ENCODE peak calls at places on chromosome 18, in four cellular contexts. K, T, V and Y are unnamed samples. For H3K27me3, the result is how much of the 10 kb centered on the place peaks cover.

GRCh38 chr18:29184654-29185053 is 1007.7 kb upstream of the CDH2 start:
- DNase-seq in K (peak), T (no peak), V (no peak), Y (no peak)

GRCh38 chr18:34153711-34154110 is 71.0 kb downstream of the NOL4 start:
- DNase-seq in K (peak), V (peak), T (no peak), Y (no peak)

GRCh38 chr18:72772916-72773315 is 94.9 kb downstream of the NETO1 start:
- DNase-seq in K (no peak), V (no peak), T (no peak), Y (no peak)

GRCh38 chr18:23981369-23981768 is 33.2 kb upstream of the TTC39C start:
- DNase-seq in V (peak), K (no peak), T (no peak), Y (no peak)

GRCh38 chr18:23694642-23695430 is 5.6 kb downstream of the LAMA3 start:
- DNase-seq in V (no peak), T (no peak), K (no peak), Y (no peak)

GRCh38 chr18:67651438-67651837 is 134.9 kb upstream of the DSEL start:
- DNase-seq in K (no peak), V (no peak), T (no peak), Y (no peak)

GRCh38 chr18:46677609-46678470 is 20.8 kb upstream of the LOXHD1 start:
- DNase-seq in V (no peak), K (no peak), T (no peak), Y (peak)

GRCh38 chr18:53544926-53545325 is 679.5 kb downstream of the MBD2 start:
- DNase-seq in T (no peak), K (no peak), V (no peak), Y (no peak)

GRCh38 chr18:24502621-24503020 is 42.2 kb downstream of the HRH4 start:
- DNase-seq in T (no peak), V (no peak), K (no peak), Y (no peak)

GRCh38 chr18:46421973-46422551 is 235.0 kb downstream of the LOXHD1 start:
- DNase-seq in K (no peak), T (no peak), V (no peak), Y (no peak)

GRCh38 chr18:46725310-46725709 is 31.5 kb downstream of the ST8SIA5 start:
- DNase-seq in T (no peak), K (no peak), V (no peak), Y (no peak)

GRCh38 chr18:57666818-57667497 is 45.3 kb upstream of the NARS1 start:
- DNase-seq in V (no peak), K (peak), T (peak), Y (no peak)

GRCh38 chr18:69636529-69637301 is 236.0 kb downstream of the DOK6 start:
- DNase-seq in K (no peak), T (no peak), V (no peak), Y (no peak)

GRCh38 chr18:58146099-58146498 is 102.1 kb downstream of the NEDD4L start:
- DNase-seq in T (no peak), K (no peak), V (no peak), Y (no peak)

GRCh38 chr18:52408800-52409302 is 68.9 kb downstream of the DCC start:
- DNase-seq in K (no peak), V (no peak), T (no peak), Y (no peak)

GRCh38 chr18:51110073-51110797 is 80.2 kb downstream of the SMAD4 start:
- DNase-seq in K (peak), V (no peak), T (peak), Y (peak)

GRCh38 chr18:74255022-74255658 is 36.6 kb downstream of the CYB5A start:
- DNase-seq in T (no peak), K (peak), V (no peak), Y (no peak)

GRCh38 chr18:31041346-31042067 is 1.0 kb downstream of the DSC3 start:
- DNase-seq in T (no peak), K (no peak), V (no peak), Y (no peak)

GRCh38 chr18:35127201-35127600 is 86.0 kb downstream of the MAPRE2 start:
- DNase-seq in K (peak), V (no peak), T (no peak), Y (no peak)

GRCh38 chr18:48621240-48621639 is 82.4 kb downstream of the CTIF start:
- DNase-seq in T (no peak), V (no peak), K (peak), Y (peak)

GRCh38 chr18:56148373-56148772 is 490.0 kb downstream of the TXNL1 start:
- DNase-seq in K (peak), T (no peak), V (no peak), Y (peak)

GRCh38 chr18:10546557-10547300 is 20.9 kb downstream of the NAPG start:
- DNase-seq in V (no peak), K (no peak), T (no peak), Y (no peak)

GRCh38 chr18:72584787-72585186 is 40.6 kb upstream of the CBLN2 start:
- DNase-seq in T (no peak), K (no peak), V (no peak), Y (no peak)

GRCh38 chr18:33761363-33761762 is 183.3 kb downstream of the ASXL3 start:
- DNase-seq in T (no peak), K (peak), V (no peak), Y (no peak)

GRCh38 chr18:9992988-9993845 is 79.4 kb downstream of the VAPA start:
- DNase-seq in V (no peak), T (no peak), K (no peak), Y (no peak)

GRCh38 chr18:46184296-46185080 is 80.3 kb downstream of the HAUS1 start:
- DNase-seq in V (no peak), T (no peak), K (no peak), Y (no peak)

GRCh38 chr18:55233850-55234249 is 274.6 kb upstream of the CCDC68 start:
- DNase-seq in V (no peak), T (no peak), K (peak), Y (no peak)

GRCh38 chr18:24672165-24672950 is 211.9 kb downstream of the HRH4 start:
- DNase-seq in V (no peak), T (no peak), K (peak), Y (no peak)

GRCh38 chr18:67410671-67411070 is 105.8 kb downstream of the DSEL start:
- DNase-seq in K (peak), V (no peak), T (no peak), Y (peak)

GRCh38 chr18:79770501-79770815 is 27.3 kb upstream of the KCNG2 start:
- DNase-seq in K (no peak), V (no peak), T (no peak), Y (no peak)

GRCh38 chr18:43159091-43159490 is 43.6 kb upstream of the RIT2 start:
- DNase-seq in T (no peak), V (no peak), K (no peak), Y (peak)

GRCh38 chr18:54119524-54120019 is 104.9 kb downstream of the MBD2 start:
- DNase-seq in T (no peak), K (peak), V (peak), Y (no peak)

GRCh38 chr18:51279367-51279984 is 82.0 kb upstream of the MEX3C start:
- DNase-seq in V (peak), T (no peak), K (no peak), Y (no peak)

GRCh38 chr18:62715439-62715792 is at the start of gene PHLPP1:
- DNase-seq in T (no peak), V (no peak), K (no peak), Y (no peak)

GRCh38 chr18:46831434-46831833 is 74.6 kb upstream of the ST8SIA5 start:
- DNase-seq in K (no peak), V (no peak), T (no peak), Y (no peak)

GRCh38 chr18:79964330-79965118 is at the start of gene HSBP1L1:
- DNase-seq in V (no peak), K (no peak), T (no peak), Y (no peak)

GRCh38 chr18:7454429-7454828 is 112.7 kb upstream of the PTPRM start:
- DNase-seq in V (no peak), K (no peak), T (no peak), Y (no peak)

DNA sequence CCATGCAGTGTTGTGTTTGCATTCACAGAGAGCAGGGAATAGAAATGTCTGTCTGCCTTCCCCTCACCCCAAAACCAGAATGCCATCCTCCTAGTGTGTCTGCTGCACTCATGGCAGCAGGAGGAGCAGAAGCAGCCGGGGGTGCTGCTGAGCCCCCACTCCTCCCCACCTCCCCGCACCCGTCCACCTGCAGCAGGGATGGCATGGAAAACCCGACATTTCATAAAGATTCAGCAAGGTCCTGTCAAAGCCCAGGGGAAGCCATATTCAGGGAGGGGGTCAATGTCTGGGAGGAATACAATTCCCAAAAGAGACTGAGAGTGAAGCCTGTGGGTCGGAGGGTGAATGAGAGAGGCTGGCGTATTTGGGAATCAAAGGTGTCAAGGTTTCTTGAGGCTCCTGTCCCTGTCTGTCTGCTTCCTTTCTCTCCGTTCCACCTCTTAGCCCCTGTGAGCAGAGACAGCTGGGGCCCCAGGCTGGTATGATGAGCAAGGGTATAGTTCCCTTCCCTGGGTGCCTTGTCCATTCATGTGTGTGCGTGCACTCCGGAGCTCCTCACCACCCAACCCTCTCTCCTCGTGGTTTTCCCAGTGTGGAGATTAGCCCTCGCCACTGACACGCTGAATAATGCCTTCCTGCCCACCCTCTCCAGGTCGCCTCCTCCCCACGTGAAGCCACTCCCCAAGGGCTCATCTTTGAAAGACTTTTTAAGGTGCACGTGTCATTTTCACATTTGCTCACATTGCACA is 133.5 kb upstream of the ZNF236 start:
- DNase-seq in T (no peak), K (no peak), V (no peak), Y (no peak)
- H3K27me3 ChIP-seq in T (under half), K (under half), V (under half), Y (under half)

GRCh38 chr18:42100917-42101316 is 145.9 kb downstream of the PIK3C3 start:
- DNase-seq in K (no peak), V (no peak), T (no peak), Y (no peak)

GRCh38 chr18:42092848-42093247 is 137.8 kb downstream of the PIK3C3 start:
- DNase-seq in V (no peak), T (no peak), K (no peak), Y (no peak)

GRCh38 chr18:42094875-42095274 is 139.8 kb downstream of the PIK3C3 start:
- DNase-seq in K (no peak), T (no peak), V (no peak), Y (no peak)

DNA sequence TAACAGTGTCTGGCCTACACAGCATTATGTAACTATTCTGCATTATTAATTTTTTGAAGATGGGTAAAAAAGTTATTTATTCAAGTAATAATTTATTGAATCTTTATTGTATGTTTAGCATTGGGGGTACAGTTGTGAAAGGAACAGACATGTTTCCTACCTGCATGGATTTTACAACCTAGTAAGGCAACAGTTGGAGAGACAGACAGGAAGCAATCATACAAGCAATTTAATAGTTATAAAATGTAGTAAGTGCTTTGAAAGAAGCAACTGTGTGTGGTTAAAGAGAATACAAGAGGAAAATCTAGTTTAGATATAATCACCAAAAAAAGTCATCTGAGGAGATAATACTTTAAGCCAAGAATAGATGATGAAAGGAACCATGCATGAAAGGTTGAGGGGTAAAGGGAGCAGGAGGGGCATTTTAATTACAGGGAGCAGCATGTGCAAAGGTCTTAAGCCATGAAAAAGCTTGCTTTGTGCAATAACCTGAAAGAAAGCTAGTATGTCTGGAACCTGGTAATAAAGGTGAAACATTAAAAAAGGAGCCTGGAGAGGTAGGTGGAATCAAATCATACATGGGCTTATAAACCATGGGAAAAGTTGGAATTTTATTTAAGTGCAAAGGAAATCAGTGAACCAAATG is 140.8 kb downstream of the PIK3C3 start:
- DNase-seq in K (no peak), V (no peak), T (no peak), Y (no peak)
- H3K4me3 ChIP-seq in K (no peak), V (no peak), T (no peak), Y (no peak)

GRCh38 chr18:5275872-5276271 is 19.7 kb downstream of the ZBTB14 start:
- DNase-seq in V (no peak), T (no peak), K (no peak), Y (no peak)
- H3K27me3 ChIP-seq in V (under half), T (under half), K (under half), Y (under half)

DNA sequence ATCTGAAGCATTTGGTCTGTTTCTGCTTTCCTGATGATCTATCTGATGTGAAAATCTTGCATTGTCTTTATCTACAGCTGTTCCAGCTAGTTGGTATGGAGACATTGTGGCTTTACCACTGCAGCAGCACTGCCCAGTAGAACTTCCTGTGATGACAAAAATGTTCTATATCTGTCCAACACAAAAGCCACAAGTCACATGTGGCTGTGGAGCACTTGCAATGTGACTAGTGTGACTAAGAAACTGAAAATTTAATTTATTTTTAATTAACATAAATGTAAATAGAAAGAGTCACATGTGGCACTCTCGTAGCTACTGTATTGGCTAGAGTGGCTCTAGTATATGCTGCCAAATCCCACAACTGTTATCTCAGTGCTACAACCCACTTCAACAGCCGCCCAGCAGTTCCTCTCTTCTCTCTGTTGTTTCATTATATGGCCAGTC is 425.7 kb downstream of the SETBP1 start:
- DNase-seq in K (no peak), T (no peak), V (peak), Y (no peak)
- H3K4me3 ChIP-seq in K (no peak), T (no peak), V (no peak), Y (no peak)

GRCh38 chr18:26654173-26655009 is 106.0 kb upstream of the KCTD1 start:
- DNase-seq in V (no peak), T (no peak), K (no peak), Y (no peak)
- H3K27me3 ChIP-seq in V (under half), T (under half), K (under half), Y (under half)

GRCh38 chr18:59219672-59220163 is at the start of gene GRP:
- DNase-seq in V (no peak), K (no peak), T (no peak), Y (no peak)

GRCh38 chr18:59218018-59218417 is 1.9 kb upstream of the GRP start:
- DNase-seq in V (no peak), T (no peak), K (no peak), Y (no peak)

GRCh38 chr18:59222341-59222740 is 2.4 kb downstream of the GRP start:
- DNase-seq in V (no peak), K (no peak), T (no peak), Y (no peak)

GRCh38 chr18:59220784-59221765 is 1.1 kb downstream of the GRP start:
- DNase-seq in V (no peak), K (no peak), T (no peak), Y (no peak)

DNA sequence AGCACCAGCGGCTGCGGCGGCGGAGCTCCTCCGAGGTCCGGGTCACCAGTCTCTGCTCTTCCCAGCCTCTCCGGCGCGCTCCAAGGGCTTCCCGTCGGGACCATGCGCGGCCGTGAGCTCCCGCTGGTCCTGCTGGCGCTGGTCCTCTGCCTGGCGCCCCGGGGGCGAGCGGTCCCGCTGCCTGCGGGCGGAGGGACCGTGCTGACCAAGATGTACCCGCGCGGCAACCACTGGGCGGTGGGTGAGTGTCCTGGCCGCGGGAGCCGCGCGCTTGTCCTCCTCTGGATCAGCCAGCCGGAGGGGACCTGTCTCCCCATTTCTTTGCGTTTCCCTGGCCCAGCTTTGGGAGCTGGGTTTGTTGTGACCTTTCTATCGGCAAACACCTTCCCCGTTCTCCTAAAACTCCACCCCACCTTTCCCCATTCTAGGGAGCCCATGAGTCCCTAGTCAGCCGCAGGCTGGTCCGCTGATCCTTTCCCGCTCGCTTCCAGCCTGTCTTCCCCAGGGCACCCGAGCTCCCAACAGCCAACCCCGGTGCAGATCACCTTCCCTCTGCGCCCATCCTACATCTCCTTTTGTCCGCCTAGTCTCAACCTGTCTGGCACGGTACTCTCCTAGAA is 316 bp downstream of the GRP start:
- DNase-seq in V (no peak), K (no peak), T (no peak), Y (peak)
- H3K4me3 ChIP-seq in V (no peak), K (no peak), T (no peak), Y (no peak)

DNA sequence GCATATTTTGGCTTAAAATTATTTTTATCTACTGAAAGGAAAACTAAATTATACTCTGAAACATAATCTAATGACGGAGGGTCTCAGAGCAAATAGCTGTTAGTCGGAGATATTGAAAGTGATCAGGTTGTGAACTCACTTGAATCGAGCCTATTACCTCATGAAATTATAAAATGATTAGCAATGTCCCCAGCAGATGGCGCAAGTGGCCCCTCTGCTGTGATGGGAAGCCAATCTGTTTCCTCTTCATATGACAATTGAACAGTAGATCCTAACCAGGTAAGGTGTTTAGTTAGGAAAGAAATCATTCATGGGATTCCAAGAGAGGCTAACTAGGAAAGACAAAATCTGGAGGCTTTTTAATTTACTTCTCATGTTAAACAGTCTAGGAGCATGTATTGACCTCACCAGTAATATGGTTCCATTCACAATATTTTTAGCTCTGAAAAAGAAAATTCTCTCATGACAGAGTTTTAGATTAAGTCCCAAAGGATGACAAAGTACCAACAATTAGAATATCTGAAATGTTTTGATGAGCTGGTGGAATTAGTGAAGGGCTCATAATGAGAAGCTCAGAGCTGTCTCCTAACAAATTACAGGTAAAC is 29.9 kb upstream of the MPPE1 start:
- DNase-seq in T (peak), V (peak), K (peak), Y (peak)
- H3K27me3 ChIP-seq in T (under half), V (under half), K (under half), Y (under half)

GRCh38 chr18:63867368-63867767 is 20.1 kb upstream of the SERPINB2 start:
- DNase-seq in V (no peak), T (no peak), K (no peak), Y (no peak)
- H3K4me3 ChIP-seq in V (no peak), T (no peak), K (no peak), Y (no peak)

DNA sequence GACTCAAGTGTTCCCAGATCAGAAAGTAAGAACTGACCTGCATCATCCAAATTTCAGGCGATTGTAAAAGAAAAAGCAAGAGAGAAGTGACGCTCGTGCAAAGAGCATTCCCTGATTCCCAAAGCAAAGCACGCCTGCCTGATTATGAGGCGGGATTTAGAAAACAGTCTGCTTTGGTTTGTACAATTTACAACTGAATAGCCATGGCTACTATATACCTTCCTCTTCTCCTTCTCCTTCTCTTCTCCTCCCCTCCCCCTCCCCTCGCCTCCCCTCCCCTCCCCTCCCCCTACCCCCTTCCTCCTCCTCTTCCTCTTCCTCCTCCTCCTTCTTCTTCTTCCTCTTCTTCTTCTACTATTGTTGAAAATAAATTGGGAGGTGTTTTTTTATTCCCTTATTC is 782.9 kb downstream of the GALR1 start:
- DNase-seq in T (no peak), K (no peak), V (no peak), Y (no peak)
- H3K27me3 ChIP-seq in T (under half), K (under half), V (under half), Y (under half)